ENCODE peak calls at places on chromosomes 13 and 19, in ten cellular contexts. One of them, this sample, is unnamed.

GRCh38 chr13:110187501-110188161 is 119.3 kb downstream of the COL4A1 start:
- DNase-seq in thyroid gland: peak; percentile 26
- DNase-seq in upper lobe of right lung: peak; percentile 17
- DNase-seq in colonic mucosa: no peak
- DNase-seq in AG10803: peak; percentile 47
- DNase-seq in cardiac muscle cell: peak; percentile 96
- DNase-seq in HL-60: no peak
- DNase-seq in tibial artery: no peak
- DNase-seq in cardiac fibroblast: peak; percentile 97
- DNase-seq in WERI-Rb-1: no peak
- DNase-seq in this sample: no peak

GRCh38 chr13:93700115-93700514 is 473.5 kb downstream of the GPC6 start:
- DNase-seq in thyroid gland: no peak
- DNase-seq in upper lobe of right lung: no peak
- DNase-seq in colonic mucosa: no peak
- DNase-seq in AG10803: no peak
- DNase-seq in cardiac muscle cell: no peak
- DNase-seq in HL-60: no peak
- DNase-seq in tibial artery: no peak
- DNase-seq in cardiac fibroblast: no peak
- DNase-seq in WERI-Rb-1: no peak
- DNase-seq in this sample: no peak

GRCh38 chr19:3296034-3296433 is 70.3 kb upstream of the NFIC start:
- DNase-seq in thyroid gland: no peak
- DNase-seq in upper lobe of right lung: no peak
- DNase-seq in colonic mucosa: no peak
- DNase-seq in AG10803: no peak
- DNase-seq in cardiac muscle cell: no peak
- DNase-seq in HL-60: no peak
- DNase-seq in tibial artery: no peak
- DNase-seq in cardiac fibroblast: no peak
- DNase-seq in WERI-Rb-1: no peak
- DNase-seq in this sample: no peak

GRCh38 chr13:86446311-86446710 is 647.1 kb upstream of the SLITRK6 start:
- DNase-seq in thyroid gland: no peak
- DNase-seq in upper lobe of right lung: no peak
- DNase-seq in colonic mucosa: no peak
- DNase-seq in AG10803: peak; percentile 1
- DNase-seq in cardiac muscle cell: peak; percentile 22
- DNase-seq in HL-60: no peak
- DNase-seq in tibial artery: no peak
- DNase-seq in cardiac fibroblast: peak; percentile 10
- DNase-seq in WERI-Rb-1: no peak
- DNase-seq in this sample: no peak

GRCh38 chr19:3319643-3320353 is 46.6 kb upstream of the NFIC start:
- DNase-seq in thyroid gland: no peak
- DNase-seq in upper lobe of right lung: no peak
- DNase-seq in colonic mucosa: no peak
- DNase-seq in AG10803: peak; percentile 41
- DNase-seq in cardiac muscle cell: peak; percentile 50
- DNase-seq in HL-60: no peak
- DNase-seq in tibial artery: no peak
- DNase-seq in cardiac fibroblast: peak; percentile 26
- DNase-seq in WERI-Rb-1: no peak
- DNase-seq in this sample: no peak

GRCh38 chr13:52159159-52159982 is at the start of gene NEK3:
- DNase-seq in thyroid gland: peak; percentile 66
- DNase-seq in upper lobe of right lung: peak; percentile 85
- DNase-seq in colonic mucosa: peak; percentile 72
- DNase-seq in AG10803: peak; percentile 67
- DNase-seq in cardiac muscle cell: peak; percentile 68
- DNase-seq in HL-60: peak; percentile 45
- DNase-seq in tibial artery: peak; percentile 82
- DNase-seq in cardiac fibroblast: peak; percentile 72
- DNase-seq in WERI-Rb-1: peak; percentile 65
- DNase-seq in this sample: no peak

GRCh38 chr19:45542234-45542668 is 35.0 kb downstream of the VASP start:
- DNase-seq in thyroid gland: no peak
- DNase-seq in upper lobe of right lung: no peak
- DNase-seq in colonic mucosa: no peak
- DNase-seq in AG10803: no peak
- DNase-seq in cardiac muscle cell: no peak
- DNase-seq in HL-60: no peak
- DNase-seq in tibial artery: no peak
- DNase-seq in cardiac fibroblast: no peak
- DNase-seq in WERI-Rb-1: no peak
- DNase-seq in this sample: no peak

GRCh38 chr13:79654520-79654919 is 173.6 kb downstream of the NDFIP2 start:
- DNase-seq in thyroid gland: no peak
- DNase-seq in upper lobe of right lung: no peak
- DNase-seq in colonic mucosa: no peak
- DNase-seq in AG10803: no peak
- DNase-seq in cardiac muscle cell: no peak
- DNase-seq in HL-60: no peak
- DNase-seq in tibial artery: no peak
- DNase-seq in cardiac fibroblast: no peak
- DNase-seq in WERI-Rb-1: no peak
- DNase-seq in this sample: no peak

GRCh38 chr19:50772408-50773311 is 2.4 kb downstream of the GPR32 start:
- DNase-seq in thyroid gland: no peak
- DNase-seq in upper lobe of right lung: no peak
- DNase-seq in colonic mucosa: no peak
- DNase-seq in AG10803: peak; percentile 22
- DNase-seq in cardiac muscle cell: peak; percentile 20
- DNase-seq in HL-60: no peak
- DNase-seq in tibial artery: no peak
- DNase-seq in cardiac fibroblast: peak; percentile 20
- DNase-seq in WERI-Rb-1: no peak
- DNase-seq in this sample: no peak

GRCh38 chr19:8316351-8317125 is 4.6 kb downstream of the NDUFA7 start:
- DNase-seq in thyroid gland: no peak
- DNase-seq in upper lobe of right lung: no peak
- DNase-seq in colonic mucosa: no peak
- DNase-seq in AG10803: no peak
- DNase-seq in cardiac muscle cell: no peak
- DNase-seq in HL-60: no peak
- DNase-seq in tibial artery: no peak
- DNase-seq in cardiac fibroblast: no peak
- DNase-seq in WERI-Rb-1: no peak
- DNase-seq in this sample: no peak

GRCh38 chr19:29477831-29478577 is 47.8 kb upstream of the VSTM2B start:
- DNase-seq in thyroid gland: no peak
- DNase-seq in upper lobe of right lung: no peak
- DNase-seq in colonic mucosa: no peak
- DNase-seq in AG10803: no peak
- DNase-seq in cardiac muscle cell: no peak
- DNase-seq in HL-60: no peak
- DNase-seq in tibial artery: no peak
- DNase-seq in cardiac fibroblast: no peak
- DNase-seq in WERI-Rb-1: no peak
- DNase-seq in this sample: no peak

GRCh38 chr13:66501187-66501586 is 728.9 kb downstream of the PCDH9 start:
- DNase-seq in thyroid gland: no peak
- DNase-seq in upper lobe of right lung: no peak
- DNase-seq in colonic mucosa: no peak
- DNase-seq in AG10803: peak; percentile 4
- DNase-seq in cardiac muscle cell: peak; percentile 60
- DNase-seq in HL-60: no peak
- DNase-seq in tibial artery: no peak
- DNase-seq in cardiac fibroblast: peak; percentile 59
- DNase-seq in WERI-Rb-1: no peak
- DNase-seq in this sample: no peak

GRCh38 chr19:30450101-30450500 is 77.9 kb downstream of the ZNF536 start:
- DNase-seq in thyroid gland: peak; percentile 63
- DNase-seq in upper lobe of right lung: no peak
- DNase-seq in colonic mucosa: peak; percentile 30
- DNase-seq in AG10803: peak; percentile 70
- DNase-seq in cardiac muscle cell: peak; percentile 45
- DNase-seq in HL-60: no peak
- DNase-seq in tibial artery: no peak
- DNase-seq in cardiac fibroblast: peak; percentile 29
- DNase-seq in WERI-Rb-1: no peak
- DNase-seq in this sample: peak; percentile 19

GRCh38 chr19:14407889-14408640 is 11.1 kb downstream of the DDX39A start:
- DNase-seq in thyroid gland: no peak
- DNase-seq in upper lobe of right lung: no peak
- DNase-seq in colonic mucosa: peak; percentile 90
- DNase-seq in AG10803: no peak
- DNase-seq in cardiac muscle cell: no peak
- DNase-seq in HL-60: no peak
- DNase-seq in tibial artery: no peak
- DNase-seq in cardiac fibroblast: no peak
- DNase-seq in WERI-Rb-1: no peak
- DNase-seq in this sample: no peak

GRCh38 chr19:4911786-4912672 is 2.7 kb downstream of the UHRF1 start:
- DNase-seq in thyroid gland: peak; percentile 54
- DNase-seq in upper lobe of right lung: no peak
- DNase-seq in colonic mucosa: peak; percentile 70
- DNase-seq in AG10803: peak; percentile 100
- DNase-seq in cardiac muscle cell: peak; percentile 99
- DNase-seq in HL-60: peak; percentile 79
- DNase-seq in tibial artery: peak; percentile 84
- DNase-seq in cardiac fibroblast: peak; percentile 99
- DNase-seq in WERI-Rb-1: peak; percentile 65
- DNase-seq in this sample: peak; percentile 94

GRCh38 chr19:1658446-1659433 is 6.3 kb upstream of the TCF3 start:
- DNase-seq in thyroid gland: no peak
- DNase-seq in upper lobe of right lung: no peak
- DNase-seq in colonic mucosa: no peak
- DNase-seq in AG10803: no peak
- DNase-seq in cardiac muscle cell: no peak
- DNase-seq in HL-60: no peak
- DNase-seq in tibial artery: no peak
- DNase-seq in cardiac fibroblast: no peak
- DNase-seq in WERI-Rb-1: no peak
- DNase-seq in this sample: no peak
- TF ChIP-seq CTCF in thyroid gland: no peak
- TF ChIP-seq CTCF in upper lobe of right lung: no peak
- TF ChIP-seq CTCF in colonic mucosa: no peak
- TF ChIP-seq CTCF in AG10803: no peak
- TF ChIP-seq CTCF in cardiac muscle cell: no peak
- TF ChIP-seq CTCF in HL-60: no peak
- TF ChIP-seq CTCF in tibial artery: no peak
- TF ChIP-seq CTCF in cardiac fibroblast: no peak
- TF ChIP-seq CTCF in WERI-Rb-1: no peak
- TF ChIP-seq CTCF in this sample: no peak

GRCh38 chr13:74062933-74063332 is 71.3 kb downstream of the KLF12 start:
- DNase-seq in thyroid gland: peak; percentile 1
- DNase-seq in upper lobe of right lung: no peak
- DNase-seq in colonic mucosa: peak; percentile 24
- DNase-seq in AG10803: peak; percentile 61
- DNase-seq in cardiac muscle cell: peak; percentile 70
- DNase-seq in HL-60: no peak
- DNase-seq in tibial artery: peak; percentile 81
- DNase-seq in cardiac fibroblast: peak; percentile 74
- DNase-seq in WERI-Rb-1: no peak
- DNase-seq in this sample: no peak
- H3K4me3 ChIP-seq in thyroid gland: no peak overlapping the region
- H3K4me3 ChIP-seq in upper lobe of right lung: peak overlapping the region; percentile 9
- H3K4me3 ChIP-seq in colonic mucosa: no peak overlapping the region
- H3K4me3 ChIP-seq in AG10803: peak overlapping the region; percentile 42
- H3K4me3 ChIP-seq in cardiac muscle cell: no peak overlapping the region
- H3K4me3 ChIP-seq in HL-60: no peak overlapping the region
- H3K4me3 ChIP-seq in tibial artery: peak overlapping the region; percentile 29
- H3K4me3 ChIP-seq in cardiac fibroblast: no peak overlapping the region
- H3K4me3 ChIP-seq in WERI-Rb-1: no peak overlapping the region
- H3K4me3 ChIP-seq in this sample: peak overlapping the region; percentile 34

DNA sequence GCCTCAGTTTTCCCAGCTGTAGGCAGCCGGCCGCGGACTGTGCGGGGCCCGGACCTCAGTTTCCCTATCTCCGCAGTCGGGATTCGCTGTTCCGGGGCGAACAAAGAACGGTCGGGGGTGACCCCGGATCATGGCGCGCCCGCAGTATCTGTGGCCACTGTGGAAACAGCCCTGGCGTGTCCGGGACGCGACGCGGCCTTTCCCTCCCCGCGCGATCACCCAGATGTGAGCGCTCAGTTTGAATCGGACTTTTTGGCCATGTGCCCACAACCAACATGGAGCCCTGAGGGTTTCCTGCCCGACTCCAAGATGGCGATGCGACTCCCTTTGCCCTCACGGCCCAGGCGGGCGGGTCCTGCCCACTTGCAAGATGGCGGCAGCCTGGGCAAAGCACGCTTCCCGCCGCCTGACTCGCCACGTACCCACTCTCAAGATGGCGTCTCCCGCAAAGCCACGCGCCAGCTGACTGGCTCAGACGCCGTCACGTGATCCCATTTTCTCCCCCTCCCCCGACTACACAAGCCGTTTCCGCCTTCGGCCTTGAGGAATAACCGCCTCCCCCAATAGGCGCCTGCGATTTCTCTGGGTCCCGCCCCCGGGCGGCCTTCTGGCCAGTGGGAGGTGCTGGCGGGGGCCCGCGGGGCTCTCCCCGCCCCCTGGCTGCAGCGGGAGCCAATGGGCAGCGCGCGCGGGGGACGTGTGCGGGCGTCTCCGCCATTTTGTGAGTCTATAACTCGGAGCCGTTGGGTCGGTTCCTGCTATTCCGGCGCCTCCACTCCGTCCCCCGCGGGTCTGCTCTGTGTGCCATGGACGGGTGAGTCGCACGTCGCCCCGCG is at the start of gene PTBP1:
- DNase-seq in thyroid gland: peak; percentile 100
- DNase-seq in upper lobe of right lung: peak; percentile 100
- DNase-seq in colonic mucosa: peak; percentile 100
- DNase-seq in AG10803: peak; percentile 100
- DNase-seq in cardiac muscle cell: peak; percentile 100
- DNase-seq in HL-60: peak; percentile 100
- DNase-seq in tibial artery: peak; percentile 100
- DNase-seq in cardiac fibroblast: peak; percentile 100
- DNase-seq in WERI-Rb-1: peak; percentile 100
- DNase-seq in this sample: peak; percentile 98
- TF ChIP-seq CTCF in thyroid gland: no peak
- TF ChIP-seq CTCF in upper lobe of right lung: peak; percentile 13
- TF ChIP-seq CTCF in colonic mucosa: no peak
- TF ChIP-seq CTCF in AG10803: no peak
- TF ChIP-seq CTCF in cardiac muscle cell: peak; percentile 8
- TF ChIP-seq CTCF in HL-60: no peak
- TF ChIP-seq CTCF in tibial artery: no peak
- TF ChIP-seq CTCF in cardiac fibroblast: no peak
- TF ChIP-seq CTCF in WERI-Rb-1: no peak
- TF ChIP-seq CTCF in this sample: no peak

DNA sequence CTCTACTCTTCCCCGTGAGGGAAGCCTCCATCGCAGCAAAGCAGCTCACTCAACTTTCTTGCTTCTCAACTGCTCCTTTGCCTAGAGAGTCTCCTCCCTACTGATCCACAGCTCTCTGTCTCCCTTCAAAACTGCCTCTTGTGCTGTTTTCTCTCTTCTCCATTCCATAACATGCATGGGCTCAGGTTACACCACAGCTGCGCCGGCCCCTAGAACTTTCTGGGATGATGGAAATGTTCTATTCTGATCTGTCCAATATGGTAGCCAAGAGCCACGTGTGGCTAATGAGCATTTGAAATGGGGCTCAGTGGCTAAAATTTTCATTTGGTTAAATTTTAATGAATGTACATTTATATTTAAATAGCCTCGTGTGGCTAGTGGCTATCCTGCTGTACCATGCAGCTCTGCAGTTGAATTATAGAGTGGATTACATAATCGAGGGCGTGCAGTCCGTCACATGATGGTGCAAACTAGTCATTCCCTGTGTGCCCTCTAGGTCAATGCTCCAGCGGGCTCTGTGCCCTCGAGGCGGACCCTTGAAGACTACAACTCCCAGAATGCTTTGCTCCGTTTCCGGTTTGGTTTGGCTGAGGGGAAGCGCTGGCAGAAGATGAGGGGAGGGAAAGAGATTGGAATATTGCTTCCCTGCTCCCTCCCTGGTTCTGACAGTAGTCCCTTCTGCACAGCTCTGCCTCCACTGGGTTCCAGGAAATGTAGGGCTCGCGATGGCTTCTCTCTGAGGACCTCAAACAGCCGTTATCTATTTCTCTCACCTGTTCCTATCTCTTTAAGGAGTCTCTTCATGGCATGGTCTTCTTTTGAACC is 109.8 kb downstream of the CACNA1A start:
- DNase-seq in thyroid gland: peak; percentile 3
- DNase-seq in upper lobe of right lung: no peak
- DNase-seq in colonic mucosa: peak; percentile 22
- DNase-seq in AG10803: peak; percentile 71
- DNase-seq in cardiac muscle cell: peak; percentile 93
- DNase-seq in HL-60: no peak
- DNase-seq in tibial artery: peak; percentile 73
- DNase-seq in cardiac fibroblast: peak; percentile 88
- DNase-seq in WERI-Rb-1: no peak
- DNase-seq in this sample: peak; percentile 63
- H3K4me3 ChIP-seq in thyroid gland: no peak overlapping the region
- H3K4me3 ChIP-seq in upper lobe of right lung: no peak overlapping the region
- H3K4me3 ChIP-seq in colonic mucosa: no peak overlapping the region
- H3K4me3 ChIP-seq in AG10803: no peak overlapping the region
- H3K4me3 ChIP-seq in cardiac muscle cell: no peak overlapping the region
- H3K4me3 ChIP-seq in HL-60: no peak overlapping the region
- H3K4me3 ChIP-seq in tibial artery: no peak overlapping the region
- H3K4me3 ChIP-seq in cardiac fibroblast: no peak overlapping the region
- H3K4me3 ChIP-seq in WERI-Rb-1: no peak overlapping the region
- H3K4me3 ChIP-seq in this sample: no peak overlapping the region

This sample was measured in epithelial cell of proximal tubule.